ENCODE peak calls at places on chromosomes 12 and 14, in four cellular contexts. A is KBM-7, H is head of caudate nucleus, F is RWPE2. E is an unnamed sample.

GRCh38 chr14:102930753-102931579 is 8.5 kb downstream of the AMN start:
- DNase-seq in A (no peak), H (no peak), F (peak; percentile 65), E (no peak)

GRCh38 chr14:102210421-102211042 is 70.8 kb downstream of the WDR20 start:
- DNase-seq in A (no peak), H (no peak), F (peak; percentile 44), E (no peak)

GRCh38 chr14:52738409-52738808 is 8.4 kb downstream of the STYX start:
- DNase-seq in A (no peak), H (no peak), F (no peak), E (no peak)

GRCh38 chr14:33809456-33809855 is 141.4 kb downstream of the EGLN3 start:
- DNase-seq in A (no peak), H (no peak), F (no peak), E (peak; percentile 4)

GRCh38 chr12:13851828-13852227 is 129.6 kb downstream of the GRIN2B start:
- DNase-seq in A (no peak), H (peak; percentile 56), F (no peak), E (no peak)

GRCh38 chr14:78608998-78609787 is 439.0 kb downstream of the NRXN3 start:
- DNase-seq in A (no peak), H (no peak), F (no peak), E (no peak)

GRCh38 chr12:107359382-107359781 is 266.0 kb upstream of the CRY1 start:
- DNase-seq in A (no peak), H (no peak), F (no peak), E (no peak)

GRCh38 chr14:72594099-72594901 is 299.6 kb downstream of the DPF3 start:
- DNase-seq in A (peak; percentile 37), H (no peak), F (no peak), E (no peak)

GRCh38 chr12:52050116-52050770 is 999 bp upstream of the NR4A1 start:
- DNase-seq in A (no peak), H (no peak), F (no peak), E (no peak)